ENCODE peak calls at places on chromosome 20, in four cellular contexts. H is lower lobe of right lung, E is AG09309, S is astrocyte of the spinal cord. J is an unnamed sample.
A peak's percentile ranks its signal among the peaks of the same experiment; 100 is the strongest.

GRCh38 chr20:63089051-63089907 is 82.5 kb upstream of the BHLHE23 start:
- DNase-seq in H (peak; percentile 40), E (no peak), S (no peak), J (no peak)

GRCh38 chr20:57438552-57438951 is 47.4 kb downstream of the RBM38 start:
- DNase-seq in H (no peak), E (no peak), S (no peak), J (no peak)

GRCh38 chr20:18263723-18264122 is 24.6 kb upstream of the ZNF133 start:
- DNase-seq in H (no peak), E (no peak), S (peak; percentile 10), J (peak; percentile 26)

GRCh38 chr20:63775096-63775978 is 35.8 kb downstream of the SLC2A4RG start:
- DNase-seq in H (no peak), E (no peak), S (peak; percentile 45), J (peak; percentile 42)

GRCh38 chr20:14957416-14957815 is 620.0 kb upstream of the FLRT3 start:
- DNase-seq in H (no peak), E (no peak), S (no peak), J (no peak)

GRCh38 chr20:7285918-7286556 is 518.6 kb downstream of the BMP2 start:
- DNase-seq in H (peak; percentile 62), E (peak; percentile 46), S (peak; percentile 90), J (peak; percentile 95)

GRCh38 chr20:35561268-35561667 is 19.4 kb downstream of the ERGIC3 start:
- DNase-seq in H (no peak), E (peak; percentile 1), S (peak; percentile 49), J (peak; percentile 39)

GRCh38 chr20:15236812-15237211 is 899.4 kb upstream of the FLRT3 start:
- DNase-seq in H (no peak), E (no peak), S (peak; percentile 23), J (peak; percentile 10)

GRCh38 chr20:59137532-59137931 is 26.1 kb upstream of the ZNF831 start:
- DNase-seq in H (no peak), E (no peak), S (no peak), J (no peak)

GRCh38 chr20:15702161-15702560 is 871.1 kb downstream of the KIF16B start:
- DNase-seq in H (no peak), E (no peak), S (peak; percentile 76), J (peak; percentile 67)

GRCh38 chr20:17863577-17864292 is 104.9 kb downstream of the SNX5 start:
- DNase-seq in H (no peak), E (no peak), S (peak; percentile 37), J (no peak)

GRCh38 chr20:38730167-38730988 is 6.1 kb downstream of the SLC32A1 start:
- DNase-seq in H (no peak), E (no peak), S (no peak), J (no peak)

GRCh38 chr20:5316188-5317158 is at the start of gene PROKR2:
- DNase-seq in H (peak; percentile 42), E (no peak), S (no peak), J (no peak)

GRCh38 chr20:63507083-63507743 is 8.3 kb upstream of the EEF1A2 start:
- DNase-seq in H (peak; percentile 39), E (no peak), S (no peak), J (no peak)

GRCh38 chr20:8545212-8545611 is 413.1 kb downstream of the PLCB1 start:
- DNase-seq in H (no peak), E (peak; percentile 38), S (no peak), J (peak; percentile 18)

GRCh38 chr20:15756401-15756800 is 816.8 kb downstream of the KIF16B start:
- DNase-seq in H (no peak), E (no peak), S (no peak), J (no peak)

GRCh38 chr20:5020760-5021159 is 19.4 kb upstream of the SLC23A2 start:
- DNase-seq in H (no peak), E (no peak), S (no peak), J (no peak)

GRCh38 chr20:48912065-48912464 is 9.4 kb upstream of the ARFGEF2 start:
- DNase-seq in H (no peak), E (no peak), S (no peak), J (no peak)

GRCh38 chr20:50308513-50309279 is 118.1 kb downstream of the CEBPB start:
- DNase-seq in H (peak; percentile 91), E (peak; percentile 98), S (peak; percentile 96), J (peak; percentile 99)

GRCh38 chr20:9218412-9219001 is 149.6 kb downstream of the PLCB4 start:
- DNase-seq in H (no peak), E (peak; percentile 21), S (peak; percentile 46), J (peak; percentile 62)

GRCh38 chr20:58233881-58234528 is 5.6 kb upstream of the ANKRD60 start:
- DNase-seq in H (no peak), E (no peak), S (no peak), J (no peak)

GRCh38 chr20:57714409-57715267 is 4.8 kb upstream of the PMEPA1 start:
- DNase-seq in H (no peak), E (peak; percentile 47), S (peak; percentile 72), J (peak; percentile 64)

GRCh38 chr20:32702706-32703425 is 29.1 kb upstream of the C20orf203 start:
- DNase-seq in H (no peak), E (no peak), S (no peak), J (no peak)

GRCh38 chr20:219290-220115 is 7.6 kb upstream of the DEFB129 start:
- DNase-seq in H (no peak), E (no peak), S (no peak), J (peak; percentile 19)

DNA sequence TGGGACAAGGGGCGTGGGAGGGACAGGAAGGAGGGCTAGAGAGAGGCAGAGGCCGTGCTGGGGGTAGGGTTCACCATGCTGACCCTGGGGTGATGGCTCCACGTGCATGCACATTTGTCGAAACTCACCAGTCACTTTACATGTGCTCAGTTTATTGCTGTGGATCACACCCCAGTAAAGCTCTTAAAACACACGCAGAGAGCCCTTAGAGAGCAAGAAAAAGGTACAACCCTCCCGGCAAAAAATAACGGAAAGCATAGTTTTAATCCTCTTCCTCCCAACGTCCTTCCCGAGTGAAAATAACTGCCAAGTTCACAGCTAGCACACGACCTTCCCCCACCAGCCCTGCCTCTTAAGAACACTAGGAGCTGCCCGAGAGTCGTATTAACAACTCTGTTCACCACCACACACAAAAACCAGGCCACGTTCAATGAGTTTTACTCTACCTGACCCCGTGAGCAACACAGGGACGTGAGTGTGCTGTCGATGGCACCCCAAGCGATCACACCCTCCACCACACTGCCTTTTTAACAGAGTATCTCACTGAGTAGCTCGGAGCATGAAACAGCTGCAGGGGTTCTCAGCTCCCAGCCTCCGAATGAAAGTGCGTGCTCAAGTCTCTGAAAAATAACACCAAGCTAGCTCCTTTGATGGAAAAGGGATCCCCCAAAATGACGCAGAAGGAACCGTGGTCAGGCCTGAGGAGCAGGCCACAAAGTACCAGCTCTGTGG is 39.7 kb downstream of the TAF4 start:
- DNase-seq in H (no peak), E (peak; percentile 32), S (peak; percentile 50), J (peak; percentile 78)
- TF ChIP-seq CTCF in H (peak; percentile 46), E (peak; percentile 83), S (peak; percentile 74), J (peak; percentile 84)

GRCh38 chr20:46671866-46672542 is 17.2 kb downstream of the TP53RK start:
- DNase-seq in H (no peak), E (no peak), S (no peak), J (no peak)

GRCh38 chr20:46673394-46674252 is 15.6 kb downstream of the TP53RK start:
- DNase-seq in H (no peak), E (no peak), S (no peak), J (no peak)

GRCh38 chr20:46672543-46673148 is 16.6 kb downstream of the TP53RK start:
- DNase-seq in H (no peak), E (no peak), S (no peak), J (no peak)

GRCh38 chr20:46670228-46670584 is 18.9 kb upstream of the SLC13A3 start:
- DNase-seq in H (no peak), E (no peak), S (no peak), J (no peak)

DNA sequence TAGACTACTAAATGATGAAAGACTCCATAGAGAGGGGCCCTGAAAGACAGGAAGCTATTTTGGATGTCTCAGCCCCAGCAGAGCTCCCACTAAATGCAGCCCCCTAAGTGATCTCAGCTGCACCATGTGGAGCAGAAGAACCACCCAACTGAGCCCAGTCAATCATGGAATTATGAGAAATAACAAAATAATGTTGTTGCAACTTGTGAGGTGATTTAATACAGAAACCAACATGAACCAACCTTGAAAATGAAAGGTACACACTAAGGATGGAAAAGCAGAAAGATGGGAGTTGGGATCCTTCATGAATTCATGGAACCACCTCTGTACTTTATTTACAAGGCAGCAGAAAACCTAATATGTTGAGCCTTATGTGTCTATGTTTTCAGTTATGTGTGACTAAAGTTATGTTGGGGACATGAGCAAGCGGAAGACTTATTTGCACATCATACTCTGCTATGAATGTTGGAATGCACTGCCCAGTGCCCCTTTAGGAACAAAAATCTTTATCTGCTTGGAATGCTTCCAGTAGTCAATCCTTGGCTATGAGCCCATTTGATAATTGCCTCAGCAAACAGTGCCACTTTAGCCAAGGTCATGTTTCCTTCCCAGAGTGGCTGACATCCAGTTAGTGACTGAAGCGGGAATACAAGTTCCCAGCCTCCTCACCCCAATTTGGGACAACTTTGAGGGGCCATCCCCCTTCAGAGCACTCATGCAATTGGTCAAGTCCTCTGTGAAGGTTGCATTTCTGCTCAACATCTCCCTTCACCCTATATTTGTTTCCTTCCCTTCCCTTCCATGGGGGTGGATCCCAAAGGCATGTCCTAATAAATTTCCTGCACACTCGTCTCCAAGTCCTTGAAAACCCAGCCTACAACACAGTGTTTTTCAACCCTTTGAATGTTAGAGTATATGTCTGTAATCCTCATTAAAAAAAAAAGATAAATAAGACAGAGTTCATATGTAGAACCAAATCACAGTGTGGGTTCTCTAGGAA is 18.4 kb downstream of the TP53RK start:
- DNase-seq in H (no peak), E (no peak), S (no peak), J (no peak)
- H3K4me3 ChIP-seq in H (no peak overlapping the region), E (no peak overlapping the region), S (no peak overlapping the region), J (no peak overlapping the region)

DNA sequence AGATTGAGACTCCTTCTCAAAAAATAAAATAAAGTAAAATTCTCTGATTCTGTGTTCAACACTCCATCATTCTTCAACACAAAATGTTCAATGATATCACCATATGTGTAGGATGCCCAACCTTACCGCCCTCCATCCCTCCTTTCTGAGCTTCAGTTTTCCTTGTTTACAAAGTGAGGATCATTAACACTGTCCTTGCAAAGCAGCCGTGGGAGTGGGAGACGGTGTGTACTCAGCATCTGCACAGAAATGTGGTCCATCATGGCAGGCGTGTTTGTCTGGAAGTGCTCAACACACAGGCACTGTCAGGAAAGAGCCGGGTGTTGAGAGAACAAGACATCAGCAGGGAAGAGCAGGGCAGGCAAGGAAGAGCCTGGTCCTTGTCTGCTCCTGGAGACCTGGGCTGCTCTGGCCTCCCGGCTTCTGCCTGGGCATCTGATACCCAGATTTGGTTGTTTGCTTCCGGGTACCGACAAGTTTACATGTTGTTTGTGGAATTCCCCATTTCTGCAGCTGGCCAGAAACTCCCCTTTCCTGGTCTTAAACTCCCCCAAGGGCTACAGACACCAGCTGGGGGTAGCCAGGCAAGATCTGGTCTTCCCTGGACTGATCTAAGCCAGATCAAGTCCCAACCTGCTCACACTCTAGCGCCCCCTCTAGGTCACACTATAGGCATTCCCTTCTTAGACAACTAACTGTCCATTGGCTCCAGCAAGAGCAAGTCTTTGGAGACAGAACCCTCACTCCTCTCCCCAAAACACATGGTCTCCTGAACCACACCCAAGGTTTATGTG is 26.7 kb upstream of the TTPAL start:
- DNase-seq in H (no peak), E (no peak), S (no peak), J (peak; percentile 28)
- TF ChIP-seq CTCF in H (no peak), E (peak; percentile 23), S (peak; percentile 38), J (peak; percentile 40)

GRCh38 chr20:36859700-36860330 is 16.1 kb upstream of the TLDC2 start:
- DNase-seq in H (no peak), E (no peak), S (no peak), J (no peak)

GRCh38 chr20:36861625-36861874 is 14.4 kb upstream of the TLDC2 start:
- DNase-seq in H (no peak), E (no peak), S (no peak), J (no peak)

GRCh38 chr20:36860811-36861624 is 14.9 kb upstream of the TLDC2 start:
- DNase-seq in H (no peak), E (no peak), S (no peak), J (no peak)

GRCh38 chr20:36859282-36859555 is 16.7 kb upstream of the TLDC2 start:
- DNase-seq in H (no peak), E (no peak), S (no peak), J (no peak)

GRCh38 chr20:36860339-36860738 is 15.6 kb upstream of the TLDC2 start:
- DNase-seq in H (no peak), E (no peak), S (no peak), J (no peak)
- H3K4me3 ChIP-seq in H (no peak overlapping the region), E (no peak overlapping the region), S (no peak overlapping the region), J (no peak overlapping the region)

J was measured in cardiac fibroblast.